ENCODE peak calls at places on chromosomes 2 and 18, in ten cellular contexts. One of them, this sample, is unnamed.

GRCh38 chr2:196452758-196453157 is 186.8 kb upstream of the CCDC150 start:
- DNase-seq in endothelial cell: no peak
- DNase-seq in central memory CD4-positive, alpha-beta T cell: no peak
- DNase-seq in dorsolateral prefrontal cortex: no peak
- DNase-seq in fibroblast of the aortic adventitia: no peak
- DNase-seq in NCI-H69: no peak
- DNase-seq in foreskin fibroblast: no peak
- DNase-seq in left lobe of liver: no peak
- DNase-seq in A172: no peak
- DNase-seq in stimulated activated CD4-positive, alpha-beta T cell treated with anti-CD3 and anti-CD28 coated beads, Interleukin-2, amount 100 ng/mL, for 48 hours: no peak
- DNase-seq in this sample: no peak

GRCh38 chr18:59907172-59907571 is 7.4 kb downstream of the PMAIP1 start:
- DNase-seq in foreskin fibroblast: no peak
- DNase-seq in central memory CD4-positive, alpha-beta T cell: no peak
- DNase-seq in A172: no peak
- DNase-seq in left lobe of liver: no peak
- DNase-seq in NCI-H69: peak
- DNase-seq in dorsolateral prefrontal cortex: no peak
- DNase-seq in fibroblast of the aortic adventitia: no peak
- DNase-seq in endothelial cell: no peak
- DNase-seq in stimulated activated CD4-positive, alpha-beta T cell treated with anti-CD3 and anti-CD28 coated beads, Interleukin-2, amount 100 ng/mL, for 48 hours: no peak
- DNase-seq in this sample: peak

GRCh38 chr2:20440001-20440560 is 6.8 kb upstream of the RHOB start:
- DNase-seq in dorsolateral prefrontal cortex: no peak
- DNase-seq in fibroblast of the aortic adventitia: no peak
- DNase-seq in NCI-H69: no peak
- DNase-seq in endothelial cell: no peak
- DNase-seq in central memory CD4-positive, alpha-beta T cell: no peak
- DNase-seq in stimulated activated CD4-positive, alpha-beta T cell treated with anti-CD3 and anti-CD28 coated beads, Interleukin-2, amount 100 ng/mL, for 48 hours: no peak
- DNase-seq in A172: no peak
- DNase-seq in left lobe of liver: peak
- DNase-seq in foreskin fibroblast: no peak
- DNase-seq in this sample: no peak

GRCh38 chr2:181319291-181319690 is 137.9 kb upstream of the ITGA4 start:
- DNase-seq in central memory CD4-positive, alpha-beta T cell: no peak
- DNase-seq in endothelial cell: no peak
- DNase-seq in foreskin fibroblast: no peak
- DNase-seq in stimulated activated CD4-positive, alpha-beta T cell treated with anti-CD3 and anti-CD28 coated beads, Interleukin-2, amount 100 ng/mL, for 48 hours: no peak
- DNase-seq in NCI-H69: no peak
- DNase-seq in dorsolateral prefrontal cortex: no peak
- DNase-seq in left lobe of liver: no peak
- DNase-seq in fibroblast of the aortic adventitia: no peak
- DNase-seq in A172: no peak
- DNase-seq in this sample: no peak

GRCh38 chr2:240595381-240596079 is 9.0 kb downstream of the CAPN10 start:
- DNase-seq in endothelial cell: peak
- DNase-seq in left lobe of liver: peak
- DNase-seq in stimulated activated CD4-positive, alpha-beta T cell treated with anti-CD3 and anti-CD28 coated beads, Interleukin-2, amount 100 ng/mL, for 48 hours: peak
- DNase-seq in central memory CD4-positive, alpha-beta T cell: peak
- DNase-seq in fibroblast of the aortic adventitia: no peak
- DNase-seq in A172: no peak
- DNase-seq in NCI-H69: peak
- DNase-seq in foreskin fibroblast: no peak
- DNase-seq in dorsolateral prefrontal cortex: peak
- DNase-seq in this sample: peak

GRCh38 chr2:108950736-108951135 is 38.3 kb downstream of the EDAR start:
- DNase-seq in fibroblast of the aortic adventitia: no peak
- DNase-seq in left lobe of liver: no peak
- DNase-seq in dorsolateral prefrontal cortex: no peak
- DNase-seq in central memory CD4-positive, alpha-beta T cell: no peak
- DNase-seq in foreskin fibroblast: no peak
- DNase-seq in NCI-H69: no peak
- DNase-seq in stimulated activated CD4-positive, alpha-beta T cell treated with anti-CD3 and anti-CD28 coated beads, Interleukin-2, amount 100 ng/mL, for 48 hours: no peak
- DNase-seq in endothelial cell: no peak
- DNase-seq in A172: no peak
- DNase-seq in this sample: no peak

GRCh38 chr18:10085405-10085804 is 171.6 kb downstream of the VAPA start:
- DNase-seq in dorsolateral prefrontal cortex: no peak
- DNase-seq in stimulated activated CD4-positive, alpha-beta T cell treated with anti-CD3 and anti-CD28 coated beads, Interleukin-2, amount 100 ng/mL, for 48 hours: no peak
- DNase-seq in left lobe of liver: no peak
- DNase-seq in fibroblast of the aortic adventitia: no peak
- DNase-seq in NCI-H69: no peak
- DNase-seq in central memory CD4-positive, alpha-beta T cell: no peak
- DNase-seq in foreskin fibroblast: peak
- DNase-seq in A172: peak
- DNase-seq in endothelial cell: no peak
- DNase-seq in this sample: no peak

GRCh38 chr2:147204102-147204501 is 640.7 kb upstream of the ACVR2A start:
- DNase-seq in endothelial cell: no peak
- DNase-seq in NCI-H69: no peak
- DNase-seq in fibroblast of the aortic adventitia: peak
- DNase-seq in foreskin fibroblast: peak
- DNase-seq in central memory CD4-positive, alpha-beta T cell: no peak
- DNase-seq in stimulated activated CD4-positive, alpha-beta T cell treated with anti-CD3 and anti-CD28 coated beads, Interleukin-2, amount 100 ng/mL, for 48 hours: no peak
- DNase-seq in A172: peak
- DNase-seq in left lobe of liver: no peak
- DNase-seq in dorsolateral prefrontal cortex: no peak
- DNase-seq in this sample: no peak

GRCh38 chr2:215917953-215918620 is 95.3 kb downstream of the MREG start:
- DNase-seq in A172: no peak
- DNase-seq in dorsolateral prefrontal cortex: no peak
- DNase-seq in NCI-H69: peak
- DNase-seq in central memory CD4-positive, alpha-beta T cell: no peak
- DNase-seq in stimulated activated CD4-positive, alpha-beta T cell treated with anti-CD3 and anti-CD28 coated beads, Interleukin-2, amount 100 ng/mL, for 48 hours: no peak
- DNase-seq in endothelial cell: no peak
- DNase-seq in foreskin fibroblast: peak
- DNase-seq in fibroblast of the aortic adventitia: peak
- DNase-seq in left lobe of liver: no peak
- DNase-seq in this sample: peak

GRCh38 chr2:96535331-96535730 is 1.2 kb upstream of the ARID5A start:
- DNase-seq in A172: no peak
- DNase-seq in NCI-H69: peak
- DNase-seq in dorsolateral prefrontal cortex: peak
- DNase-seq in left lobe of liver: no peak
- DNase-seq in central memory CD4-positive, alpha-beta T cell: no peak
- DNase-seq in fibroblast of the aortic adventitia: no peak
- DNase-seq in endothelial cell: no peak
- DNase-seq in foreskin fibroblast: no peak
- DNase-seq in stimulated activated CD4-positive, alpha-beta T cell treated with anti-CD3 and anti-CD28 coated beads, Interleukin-2, amount 100 ng/mL, for 48 hours: no peak
- DNase-seq in this sample: no peak

This sample was measured in Daoy.